ENCODE peak calls at places on chromosome 14, in seven cellular contexts. One of them, this sample, is unnamed.

GRCh38 chr14:96592591-96593388 is 90.6 kb downstream of the PAPOLA start:
- DNase-seq in NCI-H82: no peak
- DNase-seq in PC-9: no peak
- DNase-seq in psoas muscle: no peak
- DNase-seq in lower leg skin: no peak
- DNase-seq in GM13976: peak; percentile 90
- DNase-seq in lower lobe of right lung: peak; percentile 53
- DNase-seq in this sample: no peak

GRCh38 chr14:100749967-100750597 is 23.4 kb downstream of the DLK1 start:
- DNase-seq in NCI-H82: no peak
- DNase-seq in PC-9: no peak
- DNase-seq in psoas muscle: no peak
- DNase-seq in lower leg skin: no peak
- DNase-seq in GM13976: no peak
- DNase-seq in lower lobe of right lung: no peak
- DNase-seq in this sample: no peak

GRCh38 chr14:24384169-24384568 is 14.6 kb upstream of the NYNRIN start:
- DNase-seq in NCI-H82: no peak
- DNase-seq in PC-9: no peak
- DNase-seq in psoas muscle: no peak
- DNase-seq in lower leg skin: no peak
- DNase-seq in GM13976: no peak
- DNase-seq in lower lobe of right lung: no peak
- DNase-seq in this sample: no peak

GRCh38 chr14:61444215-61444768 is 122.9 kb downstream of the PRKCH start:
- DNase-seq in NCI-H82: no peak
- DNase-seq in PC-9: no peak
- DNase-seq in psoas muscle: no peak
- DNase-seq in lower leg skin: no peak
- DNase-seq in GM13976: peak; percentile 48
- DNase-seq in lower lobe of right lung: peak; percentile 60
- DNase-seq in this sample: no peak

GRCh38 chr14:45072121-45072520 is 11.8 kb upstream of the PRPF39 start:
- DNase-seq in NCI-H82: no peak
- DNase-seq in PC-9: no peak
- DNase-seq in psoas muscle: no peak
- DNase-seq in lower leg skin: no peak
- DNase-seq in GM13976: no peak
- DNase-seq in lower lobe of right lung: no peak
- DNase-seq in this sample: no peak

GRCh38 chr14:55707365-55707804 is 127.4 kb downstream of the KTN1 start:
- DNase-seq in NCI-H82: peak; percentile 54
- DNase-seq in PC-9: no peak
- DNase-seq in psoas muscle: no peak
- DNase-seq in lower leg skin: no peak
- DNase-seq in GM13976: no peak
- DNase-seq in lower lobe of right lung: no peak
- DNase-seq in this sample: peak; percentile 39

GRCh38 chr14:45716506-45716905 is 463.5 kb upstream of the MIS18BP1 start:
- DNase-seq in NCI-H82: peak; percentile 58
- DNase-seq in PC-9: no peak
- DNase-seq in psoas muscle: no peak
- DNase-seq in lower leg skin: no peak
- DNase-seq in GM13976: no peak
- DNase-seq in lower lobe of right lung: no peak
- DNase-seq in this sample: peak; percentile 13

GRCh38 chr14:103194256-103195045 is 71.2 kb downstream of the TNFAIP2 start:
- DNase-seq in NCI-H82: no peak
- DNase-seq in PC-9: peak; percentile 37
- DNase-seq in psoas muscle: no peak
- DNase-seq in lower leg skin: no peak
- DNase-seq in GM13976: peak; percentile 2
- DNase-seq in lower lobe of right lung: no peak
- DNase-seq in this sample: no peak

GRCh38 chr14:34536951-34537676 is 2.4 kb downstream of the EAPP start:
- DNase-seq in NCI-H82: no peak
- DNase-seq in PC-9: no peak
- DNase-seq in psoas muscle: no peak
- DNase-seq in lower leg skin: no peak
- DNase-seq in GM13976: no peak
- DNase-seq in lower lobe of right lung: no peak
- DNase-seq in this sample: no peak

GRCh38 chr14:51784466-51784865 is 75.9 kb upstream of the GNG2 start:
- DNase-seq in NCI-H82: no peak
- DNase-seq in PC-9: no peak
- DNase-seq in psoas muscle: no peak
- DNase-seq in lower leg skin: no peak
- DNase-seq in GM13976: no peak
- DNase-seq in lower lobe of right lung: no peak
- DNase-seq in this sample: no peak

GRCh38 chr14:42307239-42307825 is 700.7 kb downstream of the LRFN5 start:
- DNase-seq in NCI-H82: no peak
- DNase-seq in PC-9: no peak
- DNase-seq in psoas muscle: no peak
- DNase-seq in lower leg skin: no peak
- DNase-seq in GM13976: no peak
- DNase-seq in lower lobe of right lung: no peak
- DNase-seq in this sample: no peak

GRCh38 chr14:44027397-44027796 is 479.7 kb downstream of the FSCB start:
- DNase-seq in NCI-H82: no peak
- DNase-seq in PC-9: no peak
- DNase-seq in psoas muscle: no peak
- DNase-seq in lower leg skin: no peak
- DNase-seq in GM13976: no peak
- DNase-seq in lower lobe of right lung: no peak
- DNase-seq in this sample: no peak

This sample was measured in LNCaP clone FGC.